ENCODE peak calls at places on chromosomes 12 and 14, in nine cellular contexts. T, U, P, F, H, N, X, M and Z are unnamed samples.

GRCh38 chr12:92593734-92594402 is 108.9 kb upstream of the PLEKHG7 start:
- DNase-seq in T (peak; percentile 72), U (no peak), P (peak; percentile 80), F (no peak), H (peak; percentile 94), N (peak; percentile 80), X (no peak), M (no peak), Z (no peak)

GRCh38 chr14:29927596-29928341 is at the start of gene PRKD1:
- DNase-seq in T (no peak), U (peak; percentile 62), P (no peak), F (no peak), H (peak; percentile 66), N (no peak), X (peak; percentile 63), M (no peak), Z (peak; percentile 90)

GRCh38 chr14:102408729-102409128 is 46.0 kb downstream of the TECPR2 start:
- DNase-seq in T (no peak), U (no peak), P (peak; percentile 25), F (no peak), H (no peak), N (no peak), X (no peak), M (no peak), Z (no peak)

GRCh38 chr12:1348606-1349005 is 245.8 kb downstream of the FBXL14 start:
- DNase-seq in T (no peak), U (no peak), P (no peak), F (no peak), H (no peak), N (no peak), X (no peak), M (no peak), Z (no peak)

GRCh38 chr12:67290378-67290777 is 21.2 kb downstream of the CAND1 start:
- DNase-seq in T (no peak), U (no peak), P (no peak), F (no peak), H (no peak), N (no peak), X (no peak), M (no peak), Z (no peak)

GRCh38 chr12:57846285-57846576 is 298 bp downstream of the CTDSP2 start:
- DNase-seq in T (no peak), U (no peak), P (no peak), F (no peak), H (no peak), N (no peak), X (no peak), M (no peak), Z (no peak)

GRCh38 chr12:28050606-28051005 is 78.1 kb upstream of the PTHLH start:
- DNase-seq in T (no peak), U (no peak), P (no peak), F (no peak), H (no peak), N (no peak), X (no peak), M (no peak), Z (no peak)

GRCh38 chr12:130849561-130850417 is 10.7 kb upstream of the STX2 start:
- DNase-seq in T (no peak), U (no peak), P (no peak), F (no peak), H (no peak), N (no peak), X (no peak), M (no peak), Z (no peak)

GRCh38 chr12:131052891-131053290 is 99.2 kb downstream of the ADGRD1 start:
- DNase-seq in T (no peak), U (no peak), P (no peak), F (no peak), H (no peak), N (no peak), X (no peak), M (no peak), Z (no peak)

GRCh38 chr14:55701638-55702037 is 121.6 kb downstream of the KTN1 start:
- DNase-seq in T (no peak), U (no peak), P (no peak), F (no peak), H (peak; percentile 82), N (no peak), X (no peak), M (no peak), Z (no peak)

DNA sequence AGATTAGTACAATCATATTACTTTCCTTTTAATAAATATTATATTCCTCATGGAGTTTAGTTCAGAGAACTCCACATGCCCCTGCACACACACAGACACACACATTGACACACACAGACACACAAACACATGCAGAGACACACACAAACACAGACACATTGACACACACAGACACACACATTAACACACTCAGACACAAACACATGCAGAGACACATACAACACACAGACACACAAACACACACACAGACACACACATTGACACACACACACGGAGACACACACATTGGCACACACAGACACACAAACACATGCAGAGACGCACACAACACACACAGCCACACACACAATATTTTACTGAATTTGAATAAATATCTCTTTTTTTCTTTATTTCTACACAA is 12.5 kb upstream of the SCARB1 start:
- DNase-seq in T (no peak), U (no peak), P (no peak), F (no peak), H (no peak), N (no peak), X (no peak), M (no peak), Z (no peak)
- H3K27me3 ChIP-seq in T (no peaks in the 10 kb centered on the region), U (no peaks in the 10 kb centered on the region), P (no peaks in the 10 kb centered on the region), F (no peaks in the 10 kb centered on the region), H (no peaks in the 10 kb centered on the region), N (no peaks in the 10 kb centered on the region), X (no peaks in the 10 kb centered on the region), M (no peaks in the 10 kb centered on the region), Z (no peaks in the 10 kb centered on the region)

GRCh38 chr14:23415821-23416480 is 7.9 kb upstream of the MYH6 start:
- DNase-seq in T (no peak), U (no peak), P (no peak), F (no peak), H (no peak), N (no peak), X (no peak), M (no peak), Z (peak; percentile 40)

GRCh38 chr14:23411563-23412525 is 3.8 kb upstream of the MYH6 start:
- DNase-seq in T (no peak), U (no peak), P (no peak), F (no peak), H (no peak), N (no peak), X (no peak), M (no peak), Z (peak; percentile 50)

GRCh38 chr14:23413681-23414080 is 5.6 kb upstream of the MYH6 start:
- DNase-seq in T (no peak), U (no peak), P (no peak), F (no peak), H (no peak), N (no peak), X (no peak), M (no peak), Z (peak; percentile 36)

GRCh38 chr14:23414906-23415820 is 7.1 kb upstream of the MYH6 start:
- DNase-seq in T (no peak), U (no peak), P (no peak), F (no peak), H (no peak), N (no peak), X (no peak), M (no peak), Z (no peak)

GRCh38 chr14:23414254-23414653 is 6.2 kb upstream of the MYH6 start:
- DNase-seq in T (no peak), U (no peak), P (no peak), F (no peak), H (no peak), N (no peak), X (no peak), M (no peak), Z (no peak)
- H3K27me3 ChIP-seq in T (no peaks in the 10 kb centered on the region), U (no peaks in the 10 kb centered on the region), P (peaks cover 19% of the 10 kb centered on the region), F (no peaks in the 10 kb centered on the region), H (no peaks in the 10 kb centered on the region), N (no peaks in the 10 kb centered on the region), X (no peaks in the 10 kb centered on the region), M (no peaks in the 10 kb centered on the region), Z (no peaks in the 10 kb centered on the region)

GRCh38 chr14:73265721-73266046 is 28.4 kb downstream of the PAPLN start:
- DNase-seq in T (no peak), U (no peak), P (no peak), F (no peak), H (no peak), N (no peak), X (no peak), M (no peak), Z (no peak)

GRCh38 chr14:73266317-73266716 is 29.0 kb downstream of the PAPLN start:
- DNase-seq in T (no peak), U (no peak), P (no peak), F (no peak), H (no peak), N (no peak), X (no peak), M (no peak), Z (peak; percentile 26)

GRCh38 chr14:73263606-73264005 is 26.3 kb downstream of the PAPLN start:
- DNase-seq in T (no peak), U (no peak), P (no peak), F (no peak), H (no peak), N (no peak), X (no peak), M (no peak), Z (no peak)

GRCh38 chr14:73264080-73264895 is 27.0 kb downstream of the PAPLN start:
- DNase-seq in T (no peak), U (no peak), P (no peak), F (no peak), H (no peak), N (no peak), X (no peak), M (no peak), Z (peak; percentile 57)

GRCh38 chr14:73264896-73265720 is 27.8 kb downstream of the PAPLN start:
- DNase-seq in T (no peak), U (no peak), P (no peak), F (no peak), H (no peak), N (no peak), X (no peak), M (no peak), Z (peak; percentile 55)
- H3K27me3 ChIP-seq in T (no peaks in the 10 kb centered on the region), U (no peaks in the 10 kb centered on the region), P (no peaks in the 10 kb centered on the region), F (no peaks in the 10 kb centered on the region), H (no peaks in the 10 kb centered on the region), N (no peaks in the 10 kb centered on the region), X (peaks cover 17% of the 10 kb centered on the region), M (no peaks in the 10 kb centered on the region), Z (no peaks in the 10 kb centered on the region)

GRCh38 chr12:52741378-52742195 is 35.6 kb downstream of the KRT76 start:
- DNase-seq in T (peak; percentile 55), U (no peak), P (peak; percentile 73), F (no peak), H (peak; percentile 29), N (peak; percentile 8), X (peak; percentile 42), M (peak; percentile 4), Z (peak; percentile 87)

GRCh38 chr12:52742822-52743457 is 34.2 kb downstream of the KRT76 start:
- DNase-seq in T (no peak), U (no peak), P (no peak), F (no peak), H (no peak), N (no peak), X (no peak), M (no peak), Z (no peak)

GRCh38 chr12:52742196-52742580 is 35.0 kb downstream of the KRT76 start:
- DNase-seq in T (no peak), U (no peak), P (no peak), F (no peak), H (no peak), N (no peak), X (no peak), M (no peak), Z (no peak)

GRCh38 chr12:52739963-52740362 is 36.6 kb upstream of the KRT77 start:
- DNase-seq in T (no peak), U (no peak), P (no peak), F (no peak), H (no peak), N (no peak), X (no peak), M (no peak), Z (no peak)

GRCh38 chr12:52740591-52740990 is 36.6 kb downstream of the KRT76 start:
- DNase-seq in T (no peak), U (no peak), P (no peak), F (no peak), H (no peak), N (no peak), X (no peak), M (no peak), Z (no peak)
- H3K27me3 ChIP-seq in T (peaks cover 5% of the 10 kb centered on the region), U (no peaks in the 10 kb centered on the region), P (peaks cover 2% of the 10 kb centered on the region), F (no peaks in the 10 kb centered on the region), H (no peaks in the 10 kb centered on the region), N (no peaks in the 10 kb centered on the region), X (peaks cover 72% of the 10 kb centered on the region), M (peaks cover 38% of the 10 kb centered on the region), Z (peaks cover 1% of the 10 kb centered on the region)